ENCODE peak calls at places on chromosome 1, in six cellular contexts. One of them, this sample, is unnamed.

GRCh38 chr1:89884718-89885596 is 64.1 kb downstream of the LRRC8D start:
- DNase-seq in astrocyte of the spinal cord: no peak
- DNase-seq in AG09319: no peak
- DNase-seq in HTR-8/SVneo: no peak
- DNase-seq in HuH-7.5: no peak
- DNase-seq in H54: no peak
- DNase-seq in this sample: no peak

GRCh38 chr1:198904356-198904755 is 265.5 kb downstream of the PTPRC start:
- DNase-seq in astrocyte of the spinal cord: no peak
- DNase-seq in AG09319: peak; percentile 30
- DNase-seq in HTR-8/SVneo: no peak
- DNase-seq in HuH-7.5: no peak
- DNase-seq in H54: no peak
- DNase-seq in this sample: no peak

GRCh38 chr1:171948491-171948890 is 107.2 kb downstream of the DNM3 start:
- DNase-seq in astrocyte of the spinal cord: peak; percentile 46
- DNase-seq in AG09319: no peak
- DNase-seq in HTR-8/SVneo: no peak
- DNase-seq in HuH-7.5: no peak
- DNase-seq in H54: no peak
- DNase-seq in this sample: no peak

GRCh38 chr1:43007377-43008105 is 48.9 kb upstream of the SLC2A1 start:
- DNase-seq in astrocyte of the spinal cord: no peak
- DNase-seq in AG09319: no peak
- DNase-seq in HTR-8/SVneo: no peak
- DNase-seq in HuH-7.5: no peak
- DNase-seq in H54: no peak
- DNase-seq in this sample: no peak

GRCh38 chr1:5574641-5575040 is 417.6 kb downstream of the NPHP4 start:
- DNase-seq in astrocyte of the spinal cord: no peak
- DNase-seq in AG09319: no peak
- DNase-seq in HTR-8/SVneo: no peak
- DNase-seq in HuH-7.5: no peak
- DNase-seq in H54: no peak
- DNase-seq in this sample: no peak

GRCh38 chr1:211951856-211952255 is 83.5 kb downstream of the INTS7 start:
- DNase-seq in astrocyte of the spinal cord: peak; percentile 54
- DNase-seq in AG09319: no peak
- DNase-seq in HTR-8/SVneo: peak; percentile 53
- DNase-seq in HuH-7.5: no peak
- DNase-seq in H54: peak; percentile 35
- DNase-seq in this sample: no peak

GRCh38 chr1:225945564-225945963 is 4.5 kb upstream of the LEFTY2 start:
- DNase-seq in astrocyte of the spinal cord: no peak
- DNase-seq in AG09319: no peak
- DNase-seq in HTR-8/SVneo: no peak
- DNase-seq in HuH-7.5: no peak
- DNase-seq in H54: no peak
- DNase-seq in this sample: no peak

GRCh38 chr1:33633019-33633801 is 160.8 kb downstream of the ZSCAN20 start:
- DNase-seq in astrocyte of the spinal cord: peak; percentile 83
- DNase-seq in AG09319: peak; percentile 68
- DNase-seq in HTR-8/SVneo: peak; percentile 75
- DNase-seq in HuH-7.5: peak; percentile 63
- DNase-seq in H54: peak; percentile 60
- DNase-seq in this sample: peak; percentile 91

GRCh38 chr1:157135070-157135469 is 3.1 kb downstream of the ETV3 start:
- DNase-seq in astrocyte of the spinal cord: no peak
- DNase-seq in AG09319: no peak
- DNase-seq in HTR-8/SVneo: no peak
- DNase-seq in HuH-7.5: no peak
- DNase-seq in H54: no peak
- DNase-seq in this sample: no peak

GRCh38 chr1:46197551-46198025 is 646 bp downstream of the POMGNT1 start:
- DNase-seq in astrocyte of the spinal cord: no peak
- DNase-seq in AG09319: no peak
- DNase-seq in HTR-8/SVneo: no peak
- DNase-seq in HuH-7.5: no peak
- DNase-seq in H54: no peak
- DNase-seq in this sample: no peak

GRCh38 chr1:38005195-38006007 is at the start of gene FHL3:
- DNase-seq in astrocyte of the spinal cord: peak; percentile 51
- DNase-seq in AG09319: no peak
- DNase-seq in HTR-8/SVneo: peak; percentile 57
- DNase-seq in HuH-7.5: peak; percentile 60
- DNase-seq in H54: no peak
- DNase-seq in this sample: peak; percentile 81

GRCh38 chr1:240968864-240969263 is 356.9 kb upstream of the GREM2 start:
- DNase-seq in astrocyte of the spinal cord: no peak
- DNase-seq in AG09319: no peak
- DNase-seq in HTR-8/SVneo: no peak
- DNase-seq in HuH-7.5: no peak
- DNase-seq in H54: no peak
- DNase-seq in this sample: no peak

GRCh38 chr1:184483101-184483813 is 96.4 kb downstream of the C1orf21 start:
- DNase-seq in astrocyte of the spinal cord: peak; percentile 38
- DNase-seq in AG09319: peak; percentile 14
- DNase-seq in HTR-8/SVneo: peak; percentile 32
- DNase-seq in HuH-7.5: no peak
- DNase-seq in H54: no peak
- DNase-seq in this sample: no peak

GRCh38 chr1:90925928-90926869 is 95.6 kb downstream of the ZNF644 start:
- DNase-seq in astrocyte of the spinal cord: peak; percentile 72
- DNase-seq in AG09319: peak; percentile 19
- DNase-seq in HTR-8/SVneo: no peak
- DNase-seq in HuH-7.5: no peak
- DNase-seq in H54: no peak
- DNase-seq in this sample: no peak

GRCh38 chr1:81551942-81552341 is 248.8 kb upstream of the ADGRL2 start:
- DNase-seq in astrocyte of the spinal cord: no peak
- DNase-seq in AG09319: no peak
- DNase-seq in HTR-8/SVneo: no peak
- DNase-seq in HuH-7.5: no peak
- DNase-seq in H54: no peak
- DNase-seq in this sample: no peak

GRCh38 chr1:160672118-160672517 is 25.3 kb upstream of the SLAMF1 start:
- DNase-seq in astrocyte of the spinal cord: no peak
- DNase-seq in AG09319: no peak
- DNase-seq in HTR-8/SVneo: no peak
- DNase-seq in HuH-7.5: no peak
- DNase-seq in H54: no peak
- DNase-seq in this sample: no peak